ENCODE peak calls at places on chromosomes 7 and 10, in nine cellular contexts. J, K, B, G, O, P, V, Z and E are unnamed samples. For H3K9me3, the result is how much of the 10 kb centered on the place peaks cover.

GRCh38 chr10:4344544-4344994 is 481.4 kb upstream of the AKR1E2 start:
- DNase-seq in Z (no peak), G (no peak), V (no peak), K (peak), J (peak), B (peak), P (peak), O (no peak), E (peak)

GRCh38 chr10:68550747-68551411 is 9.3 kb upstream of the TET1 start:
- DNase-seq in V (peak), P (peak), O (no peak), B (no peak), K (peak), J (peak), G (no peak), Z (no peak), E (peak)

GRCh38 chr10:132684164-132684891 is 101.6 kb downstream of the NKX6-2 start:
- DNase-seq in Z (no peak), P (peak), K (peak), B (no peak), V (no peak), O (no peak), G (peak), J (peak), E (no peak)

GRCh38 chr7:55158541-55158940 is 139.7 kb downstream of the EGFR start:
- DNase-seq in Z (no peak), G (no peak), P (no peak), K (no peak), V (no peak), B (no peak), O (no peak), J (peak), E (no peak)

GRCh38 chr10:123038782-123039631 is 30.2 kb downstream of the ACADSB start:
- DNase-seq in K (no peak), P (no peak), V (peak), B (no peak), J (no peak), Z (no peak), G (no peak), O (no peak), E (no peak)

GRCh38 chr10:132489053-132489703 is 48.4 kb upstream of the INPP5A start:
- DNase-seq in V (no peak), O (no peak), K (no peak), P (peak), Z (no peak), B (no peak), J (peak), G (peak), E (peak)

GRCh38 chr7:43850348-43851116 is 18.8 kb downstream of the MRPS24 start:
- DNase-seq in J (no peak), Z (no peak), O (no peak), V (no peak), P (no peak), K (no peak), B (no peak), G (no peak), E (no peak)

GRCh38 chr7:42722726-42723125 is 189.1 kb downstream of the C7orf25 start:
- DNase-seq in Z (no peak), B (no peak), P (no peak), J (no peak), G (no peak), K (peak), O (no peak), V (no peak), E (no peak)

GRCh38 chr7:103307487-103308231 is 10.4 kb downstream of the PMPCB start:
- DNase-seq in V (no peak), G (no peak), O (no peak), P (no peak), K (no peak), Z (no peak), J (no peak), B (no peak), E (no peak)

GRCh38 chr10:75226656-75227055 is 9.1 kb downstream of the COMTD1 start:
- DNase-seq in Z (no peak), V (no peak), J (no peak), P (peak), O (no peak), G (no peak), K (no peak), B (no peak), E (no peak)

GRCh38 chr7:34603711-34604444 is 54.1 kb upstream of the NPSR1 start:
- DNase-seq in G (no peak), Z (no peak), V (no peak), O (no peak), P (no peak), K (no peak), B (no peak), J (no peak), E (no peak)

GRCh38 chr10:35928760-35929159 is 286.7 kb upstream of the FZD8 start:
- DNase-seq in O (no peak), V (no peak), J (no peak), P (no peak), G (no peak), K (no peak), B (no peak), Z (no peak), E (no peak)

GRCh38 chr10:122462533-122463465 is 1.4 kb downstream of the HTRA1 start:
- DNase-seq in Z (no peak), G (no peak), K (peak), B (peak), P (peak), J (peak), O (no peak), V (no peak), E (no peak)

GRCh38 chr10:43190775-43191174 is 52.5 kb downstream of the CSGALNACT2 start:
- DNase-seq in J (peak), V (no peak), Z (no peak), O (no peak), P (no peak), G (no peak), K (no peak), B (no peak), E (no peak)

GRCh38 chr10:51086695-51087094 is 12.4 kb downstream of the PRKG1 start:
- DNase-seq in G (no peak), J (no peak), V (no peak), P (no peak), B (no peak), K (no peak), O (no peak), Z (no peak), E (no peak)

GRCh38 chr10:133071801-133072595 is 15.7 kb upstream of the ADGRA1 start:
- DNase-seq in K (no peak), Z (no peak), P (no peak), G (no peak), J (no peak), B (peak), V (no peak), O (no peak), E (no peak)

GRCh38 chr7:132063800-132064199 is 507.4 kb upstream of the PODXL start:
- DNase-seq in B (no peak), K (no peak), Z (no peak), G (no peak), V (no peak), O (no peak), J (no peak), P (no peak), E (no peak)

GRCh38 chr10:110002801-110003523 is 4.8 kb upstream of the ADD3 start:
- DNase-seq in Z (no peak), V (no peak), K (no peak), O (no peak), G (no peak), B (no peak), P (no peak), J (no peak), E (no peak)

GRCh38 chr10:17473228-17473950 is 19.0 kb upstream of the ST8SIA6 start:
- DNase-seq in P (no peak), Z (no peak), V (no peak), G (no peak), O (no peak), B (no peak), K (no peak), J (no peak), E (no peak)

GRCh38 chr7:3897430-3898385 is 596.7 kb downstream of the SDK1 start:
- DNase-seq in P (no peak), G (no peak), O (peak), Z (no peak), V (peak), J (peak), B (no peak), K (peak), E (no peak)

GRCh38 chr10:36366843-36367242 is 724.7 kb upstream of the FZD8 start:
- DNase-seq in G (no peak), B (no peak), J (no peak), P (no peak), O (no peak), V (no peak), K (no peak), Z (no peak), E (no peak)

GRCh38 chr7:78510580-78511188 is 712.1 kb downstream of the PHTF2 start:
- DNase-seq in Z (no peak), V (peak), K (peak), J (peak), P (no peak), O (no peak), G (no peak), B (no peak), E (no peak)

GRCh38 chr7:138943061-138943460 is 38.1 kb downstream of the KIAA1549 start:
- DNase-seq in G (no peak), B (no peak), O (no peak), V (no peak), K (no peak), J (no peak), P (no peak), Z (no peak), E (no peak)

GRCh38 chr10:75058142-75058541 is 53.3 kb upstream of the SAMD8 start:
- DNase-seq in P (no peak), G (no peak), V (no peak), O (no peak), B (no peak), Z (no peak), K (no peak), J (no peak), E (no peak)

GRCh38 chr10:100370976-100371706 is 24.1 kb downstream of the SCD start:
- DNase-seq in K (peak), J (peak), B (peak), Z (no peak), P (peak), G (peak), O (peak), V (peak), E (peak)

GRCh38 chr10:80429521-80429966 is 21.2 kb downstream of the PRXL2A start:
- DNase-seq in O (no peak), B (no peak), G (peak), V (peak), P (no peak), K (no peak), J (no peak), Z (no peak), E (no peak)

GRCh38 chr10:88471909-88472308 is 111.2 kb downstream of the RNLS start:
- DNase-seq in P (no peak), B (no peak), K (no peak), V (no peak), G (no peak), Z (no peak), J (no peak), O (no peak), E (no peak)

GRCh38 chr10:78507761-78508160 is 474.1 kb downstream of the RPS24 start:
- DNase-seq in O (peak), J (no peak), Z (no peak), B (no peak), K (no peak), V (no peak), P (no peak), G (no peak), E (no peak)

GRCh38 chr7:151136515-151136908 is 31.0 kb downstream of the GBX1 start:
- DNase-seq in K (no peak), P (no peak), V (no peak), Z (no peak), J (no peak), B (no peak), O (no peak), G (no peak), E (peak)

GRCh38 chr7:130901209-130901783 is 167.3 kb upstream of the KLF14 start:
- DNase-seq in G (peak), Z (no peak), P (peak), B (peak), O (no peak), J (peak), V (peak), K (peak), E (peak)

GRCh38 chr7:143503261-143503660 is 25.6 kb downstream of the TAS2R41 start:
- DNase-seq in K (no peak), J (no peak), G (no peak), V (no peak), P (no peak), O (no peak), Z (no peak), B (no peak), E (no peak)

GRCh38 chr7:143042821-143043271 is 9.3 kb upstream of the OR6V1 start:
- DNase-seq in J (no peak), P (no peak), G (no peak), V (no peak), O (no peak), B (no peak), K (no peak), Z (no peak), E (no peak)

GRCh38 chr7:82049442-82049841 is 279.6 kb upstream of the HGF start:
- DNase-seq in B (no peak), G (no peak), J (peak), V (no peak), P (no peak), K (no peak), Z (no peak), O (no peak), E (no peak)

GRCh38 chr7:36460811-36461429 is 71.3 kb downstream of the ANLN start:
- DNase-seq in J (no peak), V (no peak), P (no peak), K (no peak), B (no peak), O (no peak), G (no peak), Z (no peak), E (no peak)

GRCh38 chr10:132298038-132298935 is 9.5 kb downstream of the STK32C start:
- DNase-seq in V (no peak), G (peak), O (no peak), K (peak), J (no peak), B (peak), Z (no peak), P (peak), E (no peak)

GRCh38 chr7:44327981-44328380 is 2.6 kb upstream of the CAMK2B start:
- DNase-seq in Z (no peak), P (no peak), K (no peak), G (no peak), O (peak), J (no peak), V (no peak), B (no peak), E (peak)

GRCh38 chr10:18238875-18239485 is 98.8 kb downstream of the CACNB2 start:
- DNase-seq in K (peak), Z (no peak), O (peak), P (no peak), G (no peak), B (no peak), V (no peak), J (peak), E (no peak)

GRCh38 chr10:3107426-3107961 is 40.1 kb downstream of the PFKP start:
- DNase-seq in Z (no peak), G (no peak), B (peak), V (no peak), O (peak), P (peak), K (peak), J (peak), E (peak)

GRCh38 chr10:3108033-3108432 is 40.7 kb downstream of the PFKP start:
- DNase-seq in Z (no peak), V (no peak), O (no peak), G (no peak), J (no peak), K (no peak), P (no peak), B (peak), E (no peak)

GRCh38 chr10:3108575-3109105 is 41.3 kb downstream of the PFKP start:
- DNase-seq in V (no peak), J (no peak), Z (no peak), K (no peak), B (peak), P (no peak), G (no peak), O (no peak), E (no peak)

GRCh38 chr10:3105905-3106304 is 38.6 kb downstream of the PFKP start:
- DNase-seq in O (no peak), P (no peak), K (no peak), V (no peak), J (no peak), Z (no peak), B (no peak), G (no peak), E (no peak)

DNA sequence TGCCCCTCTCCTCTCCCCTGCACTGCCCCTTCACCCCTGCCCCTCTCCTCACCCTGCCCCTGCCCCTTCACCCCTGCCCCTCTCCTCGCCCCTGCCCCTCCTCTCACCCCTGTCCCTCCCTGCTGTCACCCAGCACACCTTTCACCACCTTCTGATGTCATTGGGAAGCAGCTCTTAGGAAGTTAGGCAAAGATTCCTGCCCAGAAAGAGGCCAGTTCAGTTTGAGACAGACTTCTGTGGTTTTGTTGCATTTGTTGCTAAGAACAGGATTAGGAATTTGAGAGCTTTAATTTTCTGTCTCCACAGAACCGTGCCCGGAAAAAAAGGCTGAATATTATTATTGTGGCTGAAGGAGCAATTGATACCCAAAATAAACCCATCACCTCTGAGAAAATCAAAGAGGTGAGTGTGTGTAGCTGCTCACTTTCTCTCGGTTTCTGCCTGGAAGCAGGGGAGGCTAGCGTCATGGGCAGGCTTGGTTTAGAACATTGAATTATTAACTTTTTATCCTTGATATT is 39.6 kb downstream of the PFKP start:
- DNase-seq in O (no peak), G (no peak), B (no peak), P (no peak), Z (no peak), K (no peak), J (no peak), V (no peak), E (no peak)
- H3K4me3 ChIP-seq in O (peak), G (no peak), B (no peak), P (no peak), Z (peak), K (no peak), J (no peak), V (no peak), E (peak)

DNA sequence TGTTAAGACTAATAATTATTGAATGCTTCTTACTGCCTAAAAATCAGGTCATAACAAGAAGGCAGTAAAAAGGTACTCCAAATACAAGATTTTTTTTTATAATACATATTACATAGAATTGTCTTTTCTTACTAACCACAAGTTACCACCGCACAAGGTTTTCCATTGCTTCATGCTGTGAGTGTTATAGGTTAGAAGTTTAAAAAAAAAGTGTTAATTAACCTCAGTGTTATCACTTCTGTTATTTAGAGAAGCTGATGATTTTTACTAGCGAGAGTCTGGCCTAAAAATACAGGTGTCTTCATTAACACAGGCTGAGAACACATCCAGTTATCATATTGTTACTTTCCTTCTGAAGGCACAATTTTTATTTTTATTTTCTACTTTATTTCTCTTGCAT is 1281.9 kb upstream of the CELF2 start:
- DNase-seq in K (no peak), P (no peak), V (no peak), B (no peak), O (no peak), G (no peak), J (no peak), Z (no peak), E (no peak)
- H3K9me3 ChIP-seq in K (under half), P (under half), V (under half), B (under half), O (under half), G (under half), J (under half), Z (under half), E (under half)

GRCh38 chr7:27128034-27128433 is 2.5 kb downstream of the HOXA4 start:
- DNase-seq in Z (no peak), K (no peak), O (no peak), J (peak), P (no peak), G (no peak), V (no peak), B (no peak), E (no peak)

GRCh38 chr7:27130540-27131389 is at the start of gene HOXA4:
- DNase-seq in O (no peak), Z (peak), B (peak), J (peak), G (peak), K (peak), P (peak), V (peak), E (peak)

GRCh38 chr7:27131390-27131819 is 848 bp upstream of the HOXA4 start:
- DNase-seq in Z (no peak), G (no peak), K (no peak), J (no peak), O (no peak), V (no peak), B (no peak), P (no peak), E (peak)

GRCh38 chr7:27128776-27129728 is 1.5 kb downstream of the HOXA4 start:
- DNase-seq in K (no peak), G (peak), B (no peak), P (no peak), Z (no peak), V (no peak), J (no peak), O (no peak), E (no peak)

DNA sequence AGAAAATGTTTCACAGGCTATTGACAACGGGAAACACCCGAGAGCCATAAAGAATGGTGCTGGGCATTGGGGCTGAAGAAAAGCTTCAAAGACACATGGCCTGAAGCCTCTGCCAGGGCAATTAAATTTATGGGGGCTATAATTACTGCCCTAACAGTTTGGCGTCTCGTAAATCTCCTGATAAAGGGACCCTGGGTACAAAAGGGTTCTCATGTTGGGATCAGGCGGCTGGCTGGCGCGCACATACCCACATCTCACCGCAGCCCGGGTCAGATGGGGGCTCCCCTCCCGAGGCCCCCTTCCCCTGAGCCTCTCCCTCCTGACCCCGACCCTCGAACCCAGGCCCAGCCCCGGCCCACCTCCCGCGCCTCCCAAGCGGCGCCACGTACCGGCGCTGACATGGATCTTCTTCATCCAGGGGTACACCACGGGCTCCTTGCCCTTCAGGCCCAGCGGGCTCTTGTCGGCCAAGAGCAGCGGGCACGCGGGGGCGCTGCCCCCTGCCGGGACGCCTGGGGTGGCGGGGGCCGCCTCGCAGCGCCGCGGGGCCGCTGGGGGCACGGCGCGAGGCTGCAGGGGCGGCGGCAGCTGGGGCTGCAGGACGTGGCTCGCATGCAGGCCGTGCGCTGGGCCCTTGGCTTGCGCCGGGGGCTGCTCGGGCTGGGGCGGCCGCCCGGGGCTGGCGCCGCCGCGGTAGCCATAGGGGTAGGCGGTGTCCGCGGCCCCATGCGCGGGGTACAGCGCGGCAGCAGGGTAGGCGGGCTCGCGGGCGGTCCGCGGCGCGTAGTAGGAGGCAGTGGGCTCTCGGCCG is 623 bp downstream of the HOXA4 start:
- DNase-seq in K (no peak), O (no peak), P (peak), B (peak), G (peak), V (no peak), Z (no peak), J (no peak), E (no peak)
- TF ChIP-seq POLR2A in K (no peak), O (no peak), P (peak), B (no peak), G (peak), V (no peak), Z (no peak), J (peak), E (no peak)

DNA sequence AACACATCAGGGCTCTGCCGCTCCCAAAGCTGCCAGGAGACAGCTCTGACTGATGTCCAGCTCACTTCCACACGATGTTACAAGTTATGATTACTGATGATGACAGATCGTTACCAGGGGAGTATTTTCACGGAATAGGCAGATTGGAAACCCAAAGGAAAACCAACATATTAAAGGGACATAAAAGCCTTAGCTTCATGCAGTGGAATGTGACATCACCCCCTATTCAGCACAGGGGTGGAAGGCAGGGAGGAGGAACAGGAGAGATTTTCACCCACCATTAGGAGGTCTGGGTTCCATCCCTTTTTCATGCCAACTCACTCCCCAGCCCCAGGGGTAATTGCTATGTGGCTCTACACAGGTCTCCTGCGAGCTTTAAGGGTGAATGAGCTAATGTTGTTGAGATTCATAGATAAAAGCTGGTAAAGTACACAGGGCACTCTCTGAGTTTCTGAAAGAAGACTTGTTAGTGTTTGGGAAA is 81.8 kb downstream of the LYZL1 start:
- DNase-seq in B (no peak), V (no peak), K (no peak), Z (no peak), G (no peak), P (no peak), J (no peak), O (no peak), E (no peak)
- H3K4me3 ChIP-seq in B (no peak), V (no peak), K (no peak), Z (no peak), G (no peak), P (no peak), J (no peak), O (no peak), E (no peak)